ENCODE peak calls at places on chromosomes 7 and 10, in six cellular contexts. K is mesothelial cell of epicardium, U is pons, S is SW 1271, D is amniotic stem cell, B is GM19239. P is an unnamed sample.

GRCh38 chr10:3002304-3002703 is 65.0 kb upstream of the PFKP start:
- DNase-seq in D (no peak), S (no peak), U (no peak), B (no peak), K (no peak), P (no peak)

GRCh38 chr10:79507436-79508167 is 4.7 kb upstream of the EIF5AL1 start:
- DNase-seq in B (no peak), D (no peak), U (no peak), K (no peak), S (no peak), P (no peak)

GRCh38 chr10:117899181-117899683 is 147.5 kb downstream of the RAB11FIP2 start:
- DNase-seq in D (no peak), B (no peak), S (no peak), K (no peak), U (no peak), P (no peak)

GRCh38 chr10:103192089-103192450 is 1.0 kb downstream of the NT5C2 start:
- DNase-seq in S (no peak), D (no peak), U (peak; percentile 23), B (no peak), K (no peak), P (no peak)

GRCh38 chr7:34165927-34166550 is 260.7 kb downstream of the BMPER start:
- DNase-seq in K (no peak), S (no peak), U (no peak), B (no peak), D (no peak), P (no peak)

GRCh38 chr10:6667679-6668270 is 87.7 kb upstream of the PRKCQ start:
- DNase-seq in K (no peak), S (no peak), B (no peak), D (no peak), U (peak; percentile 73), P (peak; percentile 1)

GRCh38 chr7:73606801-73607691 is 17.3 kb downstream of the MLXIPL start:
- DNase-seq in U (no peak), S (no peak), K (peak; percentile 81), D (no peak), B (peak; percentile 89), P (peak; percentile 46)

GRCh38 chr10:58993480-58994221 is 182.8 kb upstream of the PHYHIPL start:
- DNase-seq in K (no peak), D (no peak), B (no peak), U (peak; percentile 96), S (no peak), P (peak; percentile 63)

GRCh38 chr10:31320179-31320597 is 1.2 kb downstream of the ZEB1 start:
- DNase-seq in D (no peak), B (peak; percentile 38), K (peak; percentile 47), U (no peak), S (no peak), P (no peak)

GRCh38 chr7:51482976-51483375 is 166.4 kb upstream of the COBL start:
- DNase-seq in S (no peak), K (no peak), D (no peak), B (no peak), U (no peak), P (no peak)

GRCh38 chr7:50655490-50655889 is 90.3 kb upstream of the DDC start:
- DNase-seq in B (no peak), D (no peak), S (no peak), K (no peak), U (no peak), P (no peak)

GRCh38 chr10:104824378-104825006 is 183.4 kb downstream of the SORCS3 start:
- DNase-seq in K (peak; percentile 78), B (no peak), S (no peak), U (no peak), D (no peak), P (no peak)

GRCh38 chr7:140640727-140641531 is at the start of gene DENND2A:
- DNase-seq in D (no peak), B (no peak), K (peak; percentile 77), S (no peak), U (peak; percentile 64), P (peak; percentile 73)

GRCh38 chr7:6446977-6447588 is 671 bp downstream of the DAGLB start:
- DNase-seq in K (peak; percentile 62), D (peak; percentile 60), U (peak; percentile 63), B (no peak), S (peak; percentile 68), P (peak; percentile 2)

GRCh38 chr10:30047924-30048531 is 11.4 kb downstream of the JCAD start:
- DNase-seq in D (no peak), U (no peak), K (no peak), S (no peak), B (no peak), P (no peak)

GRCh38 chr10:43576062-43576461 is 1.6 kb upstream of the ZNF239 start:
- DNase-seq in K (no peak), S (no peak), D (no peak), U (no peak), B (no peak), P (no peak)

GRCh38 chr7:22584179-22584578 is 84.2 kb upstream of the STEAP1B start:
- DNase-seq in U (peak; percentile 70), B (no peak), K (no peak), S (no peak), D (no peak), P (no peak)

GRCh38 chr10:125639846-125640245 is 43.1 kb downstream of the TEX36 start:
- DNase-seq in U (no peak), B (no peak), S (no peak), K (no peak), D (no peak), P (no peak)